ENCODE peak calls at places on chromosomes 16 and 17, in four cellular contexts. T is anterior cingulate cortex; R is CD8-positive, alpha-beta memory T cell; Y is NCI-H1092 treated with DMSO at 0.1 percent for 48 hours. F is an unnamed sample.

GRCh38 chr17:78966906-78967600 is 12.7 kb downstream of the LGALS3BP start:
- DNase-seq in Y (no peak), T (no peak), R (no peak), F (no peak)

GRCh38 chr17:47808830-47809480 is 12.6 kb downstream of the OSBPL7 start:
- DNase-seq in R (no peak), T (no peak), Y (no peak), F (no peak)

GRCh38 chr17:10802487-10803284 is 1.2 kb downstream of the TMEM238L start:
- DNase-seq in R (no peak), Y (no peak), T (no peak), F (no peak)

GRCh38 chr16:63363738-63364137 is 1327.5 kb upstream of the CDH8 start:
- DNase-seq in Y (no peak), R (no peak), T (no peak), F (no peak)

GRCh38 chr17:40188694-40189093 is 11.4 kb downstream of the RAPGEFL1 start:
- DNase-seq in T (no peak), Y (no peak), R (no peak), F (no peak)

GRCh38 chr17:6455321-6455705 is 11.1 kb downstream of the PIMREG start:
- DNase-seq in T (no peak), Y (peak; percentile 26), R (peak; percentile 32), F (peak; percentile 33)

GRCh38 chr16:515175-515962 is 12.1 kb upstream of the CAPN15 start:
- DNase-seq in R (no peak), T (no peak), Y (no peak), F (no peak)

GRCh38 chr17:77432791-77433190 is 292.0 kb downstream of the SEC14L1 start:
- DNase-seq in T (no peak), R (no peak), Y (no peak), F (no peak)

GRCh38 chr16:67897231-67897630 is 4.2 kb downstream of the PSKH1 start:
- DNase-seq in R (no peak), Y (no peak), T (no peak), F (peak; percentile 71)

GRCh38 chr17:54867634-54868033 is 33.0 kb upstream of the TOM1L1 start:
- DNase-seq in R (no peak), T (no peak), Y (no peak), F (no peak)

GRCh38 chr17:47978324-47978723 is 7.4 kb downstream of the CDK5RAP3 start:
- DNase-seq in Y (peak; percentile 80), R (peak; percentile 16), T (peak; percentile 43), F (peak; percentile 50)

GRCh38 chr17:62705781-62706597 is 78.5 kb downstream of the MRC2 start:
- DNase-seq in T (no peak), Y (peak; percentile 5), R (no peak), F (no peak)

GRCh38 chr17:44961921-44962350 is 6.2 kb downstream of the C1QL1 start:
- DNase-seq in T (no peak), Y (no peak), R (no peak), F (peak; percentile 18)

GRCh38 chr16:75927824-75928223 is 201.5 kb upstream of the CPHXL start:
- DNase-seq in R (no peak), Y (no peak), T (no peak), F (no peak)

GRCh38 chr16:55478827-55479559 is at the start of gene MMP2:
- DNase-seq in T (no peak), R (no peak), Y (peak; percentile 18), F (peak; percentile 38)

GRCh38 chr16:50992366-50993032 is 158.6 kb downstream of the SALL1 start:
- DNase-seq in R (no peak), T (no peak), Y (no peak), F (no peak)

GRCh38 chr16:57475711-57476339 is 10.5 kb downstream of the DOK4 start:
- DNase-seq in R (peak; percentile 72), Y (peak; percentile 21), T (no peak), F (peak; percentile 61)

GRCh38 chr17:19389386-19389785 is 2.4 kb upstream of the MFAP4 start:
- DNase-seq in Y (no peak), T (no peak), R (no peak), F (no peak)

GRCh38 chr17:58344047-58344790 is 7.8 kb downstream of the SUPT4H1 start:
- DNase-seq in T (no peak), Y (no peak), R (peak; percentile 93), F (peak; percentile 47)

GRCh38 chr17:78889525-78889924 is 13.5 kb downstream of the CEP295NL start:
- DNase-seq in R (no peak), T (no peak), Y (no peak), F (no peak)

GRCh38 chr16:8673611-8674412 is 605 bp upstream of the ABAT start:
- DNase-seq in R (no peak), Y (peak; percentile 45), T (peak; percentile 58), F (no peak)

GRCh38 chr16:57260294-57260929 is 15.4 kb downstream of the ARL2BP start:
- DNase-seq in R (no peak), Y (no peak), T (no peak), F (peak; percentile 79)

GRCh38 chr16:17657037-17657436 is 186.3 kb upstream of the XYLT1 start:
- DNase-seq in R (no peak), T (no peak), Y (no peak), F (no peak)

GRCh38 chr17:81271226-81271625 is 23.9 kb downstream of the SLC38A10 start:
- DNase-seq in T (no peak), Y (no peak), R (no peak), F (no peak)

GRCh38 chr17:78313735-78314648 is 45.9 kb downstream of the SOCS3 start:
- DNase-seq in Y (peak; percentile 65), R (peak; percentile 69), T (no peak), F (peak; percentile 77)

GRCh38 chr17:60491771-60492170 is 34.3 kb downstream of the APPBP2 start:
- DNase-seq in T (no peak), R (no peak), Y (no peak), F (no peak)

GRCh38 chr16:8712589-8713361 is 38.4 kb downstream of the ABAT start:
- DNase-seq in Y (peak; percentile 89), R (no peak), T (no peak), F (no peak)

GRCh38 chr16:588889-589657 is 793 bp upstream of the RAB40C start:
- DNase-seq in T (peak; percentile 99), Y (peak; percentile 97), R (peak; percentile 99), F (peak; percentile 95)

GRCh38 chr17:72477529-72477928 is 356.7 kb downstream of the SOX9 start:
- DNase-seq in T (no peak), Y (peak; percentile 76), R (no peak), F (no peak)

GRCh38 chr17:55312852-55313251 is 48.1 kb downstream of the HLF start:
- DNase-seq in R (no peak), T (no peak), Y (no peak), F (no peak)

GRCh38 chr16:29804455-29805231 is 1.7 kb upstream of the MAZ start:
- DNase-seq in T (no peak), R (no peak), Y (peak; percentile 41), F (no peak)

GRCh38 chr17:57415737-57416354 is 159.5 kb downstream of the MSI2 start:
- DNase-seq in T (no peak), R (no peak), Y (no peak), F (no peak)

GRCh38 chr17:66724581-66725341 is 110.2 kb upstream of the CACNG5 start:
- DNase-seq in T (no peak), R (no peak), Y (peak; percentile 93), F (peak; percentile 34)

GRCh38 chr16:1680361-1680760 is 2.3 kb downstream of the JPT2 start:
- DNase-seq in Y (no peak), R (no peak), T (no peak), F (no peak)

GRCh38 chr16:12732600-12732999 is 71.1 kb downstream of the CPPED1 start:
- DNase-seq in T (no peak), Y (no peak), R (no peak), F (no peak)

GRCh38 chr16:47940466-47940865 is 215.3 kb downstream of the ABCC12 start:
- DNase-seq in T (no peak), R (no peak), Y (no peak), F (no peak)

GRCh38 chr16:77745972-77746371 is 23.7 kb downstream of the NUDT7 start:
- DNase-seq in R (no peak), T (no peak), Y (no peak), F (peak; percentile 50)

GRCh38 chr17:41775394-41776226 is 10.9 kb downstream of the JUP start:
- DNase-seq in R (no peak), Y (no peak), T (no peak), F (no peak)

GRCh38 chr17:80817861-80818260 is 173.8 kb upstream of the CHMP6 start:
- DNase-seq in T (no peak), R (no peak), Y (no peak), F (peak; percentile 30)

GRCh38 chr16:64132190-64132589 is 989.7 kb downstream of the CDH11 start:
- DNase-seq in Y (no peak), T (no peak), R (no peak), F (no peak)

F was measured in iris pigment epithelial cell.